ENCODE peak calls at places on chromosome 22, in eight cellular contexts. T, B, W, M, S, C, J and K are unnamed samples.

GRCh38 chr22:27825174-27825573 is 23.6 kb upstream of the MN1 start:
- DNase-seq in T (no peak), B (no peak), W (no peak), M (no peak), S (no peak), C (no peak), J (no peak), K (no peak)

GRCh38 chr22:46609175-46609690 is 11.0 kb upstream of the GRAMD4 start:
- DNase-seq in T (no peak), B (no peak), W (no peak), M (peak; percentile 51), S (no peak), C (no peak), J (no peak), K (no peak)

GRCh38 chr22:46380069-46380468 is 44.6 kb downstream of the TRMU start:
- DNase-seq in T (no peak), B (no peak), W (no peak), M (no peak), S (no peak), C (no peak), J (no peak), K (no peak)

GRCh38 chr22:49480896-49481650 is 346.6 kb downstream of the BRD1 start:
- DNase-seq in T (no peak), B (no peak), W (no peak), M (no peak), S (no peak), C (no peak), J (no peak), K (no peak)

GRCh38 chr22:41661713-41662112 is 27.0 kb downstream of the SNU13 start:
- DNase-seq in T (no peak), B (no peak), W (no peak), M (no peak), S (no peak), C (no peak), J (no peak), K (no peak)

GRCh38 chr22:48316876-48317250 is 1510.8 kb downstream of the BRD1 start:
- DNase-seq in T (no peak), B (no peak), W (no peak), M (no peak), S (no peak), C (no peak), J (no peak), K (no peak)

GRCh38 chr22:42437488-42438292 is 5.5 kb upstream of the NFAM1 start:
- DNase-seq in T (peak; percentile 87), B (no peak), W (peak; percentile 47), M (peak; percentile 84), S (peak; percentile 88), C (peak; percentile 85), J (no peak), K (peak; percentile 17)

GRCh38 chr22:23767673-23768548 is at the start of gene CHCHD10:
- DNase-seq in T (peak; percentile 94), B (peak; percentile 87), W (peak; percentile 75), M (peak; percentile 89), S (peak; percentile 80), C (peak; percentile 60), J (no peak), K (peak; percentile 44)

GRCh38 chr22:49853981-49854791 is 542 bp downstream of the ZBED4 start:
- DNase-seq in T (peak; percentile 35), B (no peak), W (peak; percentile 30), M (peak; percentile 65), S (no peak), C (no peak), J (no peak), K (peak; percentile 7)

GRCh38 chr22:23214398-23214797 is 34.1 kb downstream of the BCR start:
- DNase-seq in T (no peak), B (no peak), W (no peak), M (peak; percentile 21), S (no peak), C (no peak), J (no peak), K (no peak)

GRCh38 chr22:32996702-32997101 is 61.5 kb downstream of the SYN3 start:
- DNase-seq in T (no peak), B (peak; percentile 90), W (no peak), M (peak; percentile 85), S (no peak), C (no peak), J (no peak), K (peak; percentile 11)

GRCh38 chr22:46053563-46054090 is 76.7 kb upstream of the WNT7B start:
- DNase-seq in T (no peak), B (no peak), W (peak; percentile 57), M (peak; percentile 87), S (no peak), C (no peak), J (no peak), K (no peak)

GRCh38 chr22:23156286-23156685 is 11.0 kb downstream of the RAB36 start:
- DNase-seq in T (no peak), B (no peak), W (no peak), M (no peak), S (no peak), C (no peak), J (no peak), K (no peak)

GRCh38 chr22:28810839-28811491 is 10.6 kb upstream of the XBP1 start:
- DNase-seq in T (no peak), B (no peak), W (peak; percentile 21), M (no peak), S (no peak), C (no peak), J (no peak), K (no peak)

GRCh38 chr22:32564170-32565001 is 89.8 kb downstream of the FBXO7 start:
- DNase-seq in T (no peak), B (no peak), W (peak; percentile 23), M (no peak), S (no peak), C (no peak), J (no peak), K (peak; percentile 68)

GRCh38 chr22:45818130-45819085 is 146.8 kb downstream of the ATXN10 start:
- DNase-seq in T (no peak), B (no peak), W (no peak), M (no peak), S (no peak), C (no peak), J (no peak), K (no peak)

GRCh38 chr22:21568207-21569075 is 927 bp downstream of the UBE2L3 start:
- DNase-seq in T (peak; percentile 34), B (no peak), W (peak; percentile 35), M (no peak), S (no peak), C (no peak), J (no peak), K (no peak)

GRCh38 chr22:22047776-22048175 is 65.2 kb upstream of the TOP3B start:
- DNase-seq in T (no peak), B (no peak), W (no peak), M (no peak), S (no peak), C (no peak), J (no peak), K (no peak)

GRCh38 chr22:17931400-17931825 is 92.9 kb downstream of the MICAL3 start:
- DNase-seq in T (no peak), B (no peak), W (no peak), M (no peak), S (no peak), C (no peak), J (no peak), K (peak; percentile 19)

GRCh38 chr22:26579331-26579886 is 10.5 kb downstream of the TPST2 start:
- DNase-seq in T (no peak), B (no peak), W (no peak), M (peak; percentile 55), S (no peak), C (no peak), J (peak; percentile 41), K (no peak)

GRCh38 chr22:28142361-28142801 is 223.3 kb upstream of the PITPNB start:
- DNase-seq in T (no peak), B (no peak), W (peak; percentile 95), M (no peak), S (no peak), C (no peak), J (no peak), K (peak; percentile 93)

GRCh38 chr22:42418811-42419243 is 13.4 kb downstream of the NFAM1 start:
- DNase-seq in T (no peak), B (no peak), W (no peak), M (peak; percentile 64), S (no peak), C (no peak), J (no peak), K (no peak)

GRCh38 chr22:20395897-20396287 is 1.9 kb downstream of the ZNF74 start:
- DNase-seq in T (no peak), B (no peak), W (no peak), M (no peak), S (no peak), C (no peak), J (no peak), K (no peak)
- TF ChIP-seq CTCF in T (no peak), B (no peak), W (no peak), M (no peak), S (no peak), C (no peak), J (no peak), K (no peak)

GRCh38 chr22:24973867-24974266 is 21.4 kb downstream of the KIAA1671 start:
- DNase-seq in T (no peak), B (no peak), W (no peak), M (no peak), S (no peak), C (no peak), J (no peak), K (no peak)
- TF ChIP-seq CTCF in T (no peak), B (no peak), W (no peak), M (no peak), S (no peak), C (no peak), J (no peak), K (no peak)

DNA sequence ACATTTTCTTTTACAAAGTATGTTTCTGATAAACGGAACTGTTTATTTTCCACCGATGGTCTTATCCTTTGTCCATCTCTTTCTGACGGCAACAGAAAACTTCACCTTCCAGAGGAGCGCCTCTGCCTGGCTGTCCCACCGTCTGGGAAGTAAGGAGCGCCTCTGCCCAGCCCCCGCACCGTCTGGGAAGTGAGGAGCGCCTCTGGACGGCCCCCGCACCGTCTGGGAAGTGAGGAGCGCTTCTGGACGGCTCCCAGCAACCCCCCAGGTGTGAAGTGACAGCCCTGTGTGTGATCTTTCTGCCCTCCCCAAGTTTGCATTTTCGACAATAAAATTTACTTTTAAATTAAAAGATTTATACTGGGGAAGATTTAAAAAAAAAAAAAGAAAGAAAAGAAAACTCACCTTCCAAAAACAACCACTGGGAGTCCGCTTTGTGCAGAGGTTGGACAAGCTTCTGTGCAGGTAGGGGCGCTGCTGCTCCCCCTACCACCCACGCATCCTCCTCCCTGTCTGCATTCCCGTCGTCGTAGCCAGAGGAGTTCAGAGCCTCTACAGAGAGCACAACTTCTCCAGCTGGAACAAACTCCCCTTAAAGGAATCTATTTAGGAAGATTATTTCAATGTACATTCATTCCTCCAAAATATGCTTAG is 1.0 kb upstream of the APOBEC3B start:
- DNase-seq in T (no peak), B (no peak), W (peak; percentile 18), M (no peak), S (no peak), C (no peak), J (no peak), K (peak; percentile 15)
- TF ChIP-seq CTCF in T (peak; percentile 26), B (no peak), W (peak; percentile 24), M (no peak), S (peak; percentile 57), C (peak; percentile 30), J (peak; percentile 61), K (peak; percentile 69)

DNA sequence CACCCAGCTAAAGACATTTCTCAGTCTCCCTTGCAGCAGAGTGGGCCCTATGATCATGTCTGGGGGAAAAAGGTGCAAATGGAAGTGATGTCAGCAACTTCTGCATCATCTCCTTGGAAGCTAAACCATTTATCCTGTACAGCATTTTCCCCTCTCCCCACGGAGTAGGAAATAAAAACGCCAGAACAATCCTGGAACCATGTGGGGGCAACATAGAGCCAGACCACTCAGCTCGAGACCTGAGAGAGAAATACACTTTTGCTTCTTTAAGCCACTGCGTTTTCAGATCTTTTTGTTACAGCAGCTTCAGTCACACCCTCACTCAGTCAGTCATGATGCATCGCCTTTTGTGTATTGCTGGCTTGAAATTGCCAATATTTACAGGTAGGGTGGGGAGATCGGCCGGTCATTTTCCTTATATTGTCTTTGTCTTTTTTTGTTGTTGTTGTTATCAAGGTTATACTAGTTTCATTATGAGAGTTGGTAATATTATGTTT is 9.1 kb upstream of the RAC2 start:
- DNase-seq in T (no peak), B (no peak), W (no peak), M (no peak), S (no peak), C (no peak), J (no peak), K (no peak)
- TF ChIP-seq CTCF in T (no peak), B (no peak), W (peak; percentile 36), M (no peak), S (peak; percentile 10), C (no peak), J (peak; percentile 5), K (peak; percentile 25)